ENCODE peak calls at places on chromosomes 1 and 21, in ten cellular contexts. K is cardiac muscle cell; Q is right lobe of liver; G is aorta; W is pancreas; M is mammary epithelial cell; J is CD8-positive, alpha-beta T cell; R is psoas muscle; B is adrenal gland; V is BE2C. F is an unnamed sample. For H3K4me1 and H3K9me3, the result is how much of the 10 kb centered on the place peaks cover.

GRCh38 chr1:153253693-153254092 is 5.8 kb upstream of the LORICRIN start:
- DNase-seq in R (no peak), M (no peak), J (no peak), B (no peak), K (no peak), G (no peak), W (no peak), Q (no peak), V (no peak), F (no peak)

GRCh38 chr1:231147896-231148295 is 14.0 kb upstream of the TRIM67 start:
- DNase-seq in W (no peak), M (no peak), K (no peak), B (no peak), G (no peak), Q (no peak), J (no peak), R (no peak), V (no peak), F (no peak)

GRCh38 chr1:39877231-39877778 is 6.0 kb downstream of the TRIT1 start:
- DNase-seq in M (no peak), J (no peak), K (no peak), Q (no peak), V (no peak), G (no peak), B (no peak), W (no peak), R (no peak), F (no peak)

GRCh38 chr1:226681652-226682493 is 57.2 kb downstream of the ITPKB start:
- DNase-seq in G (no peak), R (no peak), B (no peak), J (no peak), W (no peak), V (no peak), Q (no peak), K (no peak), M (no peak), F (no peak)

GRCh38 chr1:105204836-105205371 is 1455.2 kb downstream of the AMY1C start:
- DNase-seq in Q (no peak), R (no peak), V (no peak), M (no peak), J (no peak), G (no peak), K (no peak), W (no peak), B (no peak), F (no peak)

GRCh38 chr1:91553196-91553595 is 52.5 kb downstream of the CDC7 start:
- DNase-seq in V (no peak), Q (no peak), R (no peak), B (peak), W (no peak), K (no peak), G (no peak), J (no peak), M (peak), F (no peak)

GRCh38 chr1:167373398-167373797 is 144.9 kb downstream of the CD247 start:
- DNase-seq in K (no peak), G (no peak), W (no peak), R (no peak), Q (no peak), J (no peak), M (no peak), V (peak), B (no peak), F (no peak)

GRCh38 chr1:210457566-210457965 is 128.9 kb downstream of the HHAT start:
- DNase-seq in J (no peak), W (no peak), V (no peak), K (no peak), Q (no peak), B (no peak), G (no peak), M (no peak), R (no peak), F (no peak)

GRCh38 chr1:45542591-45542990 is 8.0 kb upstream of the AKR1A1 start:
- DNase-seq in G (no peak), W (no peak), M (no peak), Q (peak), J (no peak), K (no peak), B (peak), V (no peak), R (no peak), F (no peak)

GRCh38 chr1:22064751-22065402 is 12.4 kb downstream of the CDC42 start:
- DNase-seq in B (no peak), M (no peak), G (no peak), V (no peak), J (no peak), W (no peak), Q (no peak), K (no peak), R (no peak), F (no peak)

GRCh38 chr1:164515932-164516331 is 43.1 kb upstream of the PBX1 start:
- DNase-seq in K (no peak), Q (no peak), M (no peak), V (no peak), B (peak), R (no peak), W (no peak), G (no peak), J (no peak), F (no peak)

GRCh38 chr1:43367904-43368645 is at the start of gene ELOVL1:
- DNase-seq in W (peak), B (peak), G (peak), K (peak), J (peak), M (peak), V (peak), R (peak), Q (peak), F (peak)

GRCh38 chr21:44049606-44050005 is 37.5 kb downstream of the TRAPPC10 start:
- DNase-seq in V (no peak), W (no peak), M (no peak), J (no peak), Q (no peak), K (no peak), R (no peak), B (no peak), G (no peak), F (no peak)

GRCh38 chr1:205046870-205047269 is 3.9 kb downstream of the CNTN2 start:
- DNase-seq in K (no peak), G (no peak), W (no peak), V (no peak), J (no peak), Q (no peak), M (no peak), R (no peak), B (no peak), F (no peak)

GRCh38 chr1:55375617-55376258 is 160.6 kb upstream of the USP24 start:
- DNase-seq in K (peak), Q (peak), J (no peak), V (peak), M (peak), G (no peak), W (no peak), B (peak), R (no peak), F (peak)

GRCh38 chr1:218346391-218347204 is 1.5 kb downstream of the TGFB2 start:
- DNase-seq in G (no peak), K (no peak), W (no peak), Q (no peak), R (peak), J (no peak), M (peak), V (no peak), B (peak), F (no peak)

GRCh38 chr1:218348628-218349185 is 3.6 kb downstream of the TGFB2 start:
- DNase-seq in G (no peak), K (no peak), B (no peak), R (no peak), M (peak), W (no peak), Q (no peak), J (no peak), V (no peak), F (no peak)

GRCh38 chr1:218347316-218347712 is 2.2 kb downstream of the TGFB2 start:
- DNase-seq in Q (no peak), M (peak), G (no peak), K (peak), B (no peak), J (no peak), V (no peak), W (no peak), R (peak), F (no peak)

GRCh38 chr1:218349365-218350021 is 4.4 kb downstream of the TGFB2 start:
- DNase-seq in V (no peak), R (no peak), G (no peak), W (no peak), B (no peak), J (no peak), K (no peak), M (no peak), Q (no peak), F (no peak)

DNA sequence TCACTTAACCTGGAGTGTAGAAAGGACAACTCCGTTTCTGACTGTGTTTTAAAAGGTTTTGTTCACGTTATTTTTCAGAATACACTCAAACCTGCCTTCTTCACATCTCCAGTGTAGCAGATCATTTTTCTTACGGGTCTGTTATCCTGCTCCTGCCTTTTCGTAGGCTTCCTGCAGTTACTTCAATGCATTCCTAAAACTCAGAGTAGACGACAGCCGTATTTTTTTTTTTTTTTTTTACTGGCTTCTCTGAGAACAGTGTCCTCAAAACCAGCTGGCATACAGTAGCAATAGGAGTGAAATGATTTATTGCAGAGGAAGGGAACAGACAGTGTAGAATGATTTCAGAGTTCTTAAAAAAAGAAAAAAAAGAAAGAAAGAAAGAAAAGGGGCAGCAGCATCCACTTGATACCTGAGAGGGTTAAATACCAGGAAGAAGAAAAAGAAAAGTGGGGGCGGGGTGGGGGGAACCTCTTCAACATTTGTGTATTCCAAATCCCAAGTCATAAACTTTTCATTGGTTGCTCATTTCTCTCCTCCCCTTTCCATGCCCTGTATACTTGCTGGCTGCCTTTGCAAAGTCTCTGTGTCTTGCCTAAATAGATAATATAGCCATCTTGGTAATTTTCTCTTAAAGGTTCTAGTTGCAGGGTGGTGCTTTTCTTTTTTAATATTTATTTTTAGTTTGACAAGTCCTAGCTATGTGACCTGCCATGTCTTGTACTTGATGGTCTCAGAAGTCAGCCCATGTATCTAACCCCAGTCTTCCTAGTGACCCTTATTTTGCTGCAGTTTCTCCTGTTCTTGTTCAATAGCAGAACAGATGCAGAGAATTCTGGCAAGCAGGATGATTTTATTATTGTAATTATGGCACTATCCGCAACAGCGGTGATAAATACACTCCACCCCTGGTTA is 2.8 kb downstream of the TGFB2 start:
- DNase-seq in M (peak), V (no peak), R (no peak), J (no peak), W (no peak), Q (no peak), G (no peak), B (no peak), K (peak), F (no peak)
- H3K4me3 ChIP-seq in M (peak), V (no peak), R (peak), J (no peak), W (peak), Q (peak), G (peak), B (peak), K (peak), F (no peak)

GRCh38 chr1:56448937-56449336 is 130.4 kb downstream of the PLPP3 start:
- DNase-seq in K (no peak), Q (peak), J (no peak), R (peak), B (peak), M (peak), G (no peak), V (no peak), W (no peak), F (no peak)
- H3K4me1 ChIP-seq in K (under half), Q (half or more), J (under half), R (under half), B (under half), M (under half), G (under half), V (under half), W (under half), F (under half)

DNA sequence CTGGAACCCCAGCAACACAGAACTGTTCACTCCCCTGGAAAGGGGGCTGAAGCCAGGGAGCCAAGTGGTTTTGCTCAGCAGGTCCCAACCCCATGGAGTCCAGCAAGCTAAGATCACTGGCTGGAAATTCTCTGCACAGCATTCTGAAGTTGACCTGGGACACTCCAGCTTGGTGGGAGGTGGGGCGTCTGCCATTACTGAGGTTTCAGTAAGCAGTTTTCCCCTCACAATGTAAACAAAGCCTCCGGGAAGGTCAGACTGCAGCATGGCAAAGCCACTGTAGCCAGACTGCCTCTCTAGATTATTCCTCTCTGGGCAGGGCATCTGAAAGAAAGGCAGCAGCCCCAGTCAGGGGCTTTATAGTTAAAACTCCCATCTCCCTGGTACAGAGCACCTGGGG is 59.7 kb downstream of the INKA2 start:
- DNase-seq in K (no peak), V (no peak), G (no peak), M (no peak), J (no peak), R (no peak), B (no peak), W (no peak), Q (no peak), F (no peak)
- H3K9me3 ChIP-seq in K (under half), V (under half), G (under half), M (under half), J (under half), R (under half), B (under half), W (under half), Q (under half), F (under half)

DNA sequence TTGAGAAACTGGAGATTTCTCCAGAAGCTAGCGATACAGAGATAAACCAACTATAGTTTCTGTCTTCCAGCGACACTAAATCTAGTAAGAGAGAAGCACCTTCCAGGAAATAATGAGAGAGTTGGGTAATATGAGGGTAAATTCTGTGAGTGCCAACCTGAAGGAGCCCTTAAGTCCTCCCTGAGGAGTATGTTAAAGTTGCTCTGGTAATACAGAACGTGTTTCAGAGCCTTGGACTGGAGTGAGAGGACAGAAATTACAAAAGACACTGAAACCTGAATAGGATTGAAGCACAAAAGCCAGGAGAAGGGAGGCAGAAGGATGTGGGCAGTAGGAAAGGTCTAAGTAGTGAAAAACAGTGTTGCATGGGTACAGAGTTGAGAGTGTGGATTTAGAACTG is 59.8 kb downstream of the RBM11 start:
- DNase-seq in M (no peak), G (no peak), K (no peak), B (no peak), V (no peak), Q (no peak), R (no peak), J (no peak), W (no peak), F (no peak)
- H3K4me3 ChIP-seq in M (no peak), G (no peak), K (no peak), B (no peak), V (no peak), Q (no peak), R (no peak), J (no peak), W (no peak), F (no peak)

GRCh38 chr1:198932351-198932991 is 293.6 kb downstream of the PTPRC start:
- DNase-seq in Q (no peak), G (no peak), R (no peak), W (no peak), B (no peak), J (no peak), M (peak), V (no peak), K (no peak), F (no peak)
- H3K4me1 ChIP-seq in Q (under half), G (under half), R (under half), W (under half), B (under half), J (half or more), M (under half), V (under half), K (under half), F (half or more)

DNA sequence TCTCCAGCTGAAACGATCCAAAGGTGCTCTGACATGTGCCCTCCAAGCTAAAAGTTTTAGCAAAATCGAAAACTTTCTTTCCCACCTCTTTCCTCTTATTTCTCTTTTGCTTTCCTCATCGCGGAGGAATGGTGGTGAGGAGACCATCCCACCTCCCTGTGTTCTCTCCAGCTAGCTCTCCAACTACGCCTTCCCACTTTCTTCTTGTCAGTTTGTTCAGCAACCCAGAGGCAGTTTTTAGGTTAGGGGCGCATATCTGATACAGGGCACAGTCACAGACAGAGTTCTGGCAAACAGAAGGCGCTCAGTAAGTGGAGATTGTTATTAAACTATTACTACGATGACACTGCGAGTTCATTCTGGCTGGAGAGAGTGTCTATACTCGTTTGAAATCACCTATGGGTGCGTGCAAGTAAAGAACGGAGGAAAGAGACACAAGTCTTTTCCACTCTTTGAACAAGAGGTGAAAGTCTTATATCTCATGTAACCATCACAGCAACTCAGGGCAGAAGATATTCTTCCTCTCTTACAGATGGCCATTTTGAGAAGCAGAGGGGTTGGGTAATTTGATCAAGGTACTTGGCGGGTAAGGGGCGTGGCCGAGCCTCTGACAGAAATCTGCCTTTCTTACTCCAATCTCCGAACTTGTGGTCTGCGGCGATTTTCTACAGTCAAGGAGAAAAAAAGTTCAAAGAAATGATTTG is 13.9 kb downstream of the HLX start:
- DNase-seq in G (no peak), M (no peak), R (no peak), Q (no peak), V (no peak), K (no peak), J (no peak), B (no peak), W (no peak), F (no peak)
- H3K9me3 ChIP-seq in G (under half), M (under half), R (under half), Q (under half), V (under half), K (under half), J (under half), B (under half), W (under half), F (under half)

GRCh38 chr1:221888801-221889200 is 146.9 kb upstream of the DUSP10 start:
- DNase-seq in W (no peak), J (no peak), B (no peak), K (no peak), V (no peak), R (no peak), Q (no peak), G (no peak), M (no peak), F (no peak)

GRCh38 chr1:221887758-221888157 is 145.9 kb upstream of the DUSP10 start:
- DNase-seq in R (no peak), Q (no peak), M (no peak), K (no peak), V (no peak), B (no peak), W (no peak), J (no peak), G (no peak), F (no peak)

GRCh38 chr1:221888218-221888617 is 146.3 kb upstream of the DUSP10 start:
- DNase-seq in K (no peak), M (no peak), R (no peak), J (no peak), G (no peak), Q (no peak), V (no peak), B (no peak), W (no peak), F (no peak)

GRCh38 chr1:221892301-221892830 is 150.5 kb upstream of the DUSP10 start:
- DNase-seq in R (no peak), M (peak), W (no peak), B (no peak), G (no peak), K (no peak), Q (no peak), V (no peak), J (no peak), F (no peak)

DNA sequence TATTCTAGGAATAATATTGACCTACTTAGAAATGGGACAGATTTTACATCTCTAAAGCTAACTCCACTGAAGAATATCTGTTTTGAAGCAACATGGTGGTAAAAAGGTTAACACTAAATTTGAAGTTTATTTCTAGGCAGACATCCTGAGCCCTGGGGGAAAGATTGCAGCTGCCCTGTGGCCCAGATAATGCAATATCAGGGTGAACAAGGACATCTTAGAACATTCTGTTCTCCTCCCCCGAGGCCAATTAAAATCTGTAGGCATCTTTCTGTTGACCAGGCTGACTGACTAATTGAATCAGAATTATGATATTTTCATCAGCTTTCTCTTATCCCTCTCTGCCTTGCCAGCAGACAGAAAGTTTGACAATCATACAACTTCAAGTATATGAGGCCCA is 149.8 kb upstream of the DUSP10 start:
- DNase-seq in K (no peak), M (peak), B (no peak), J (no peak), R (no peak), W (no peak), V (peak), Q (no peak), G (no peak), F (no peak)
- H3K4me3 ChIP-seq in K (no peak), M (no peak), B (no peak), J (no peak), R (no peak), W (no peak), V (no peak), Q (no peak), G (no peak), F (no peak)